ENCODE peak calls at places on chromosome 10, in four cellular contexts. J is keratinocyte, C is AG04450, T is brain microvascular endothelial cell. V is an unnamed sample.

GRCh38 chr10:338176-339037 is 203.2 kb downstream of the ZMYND11 start:
- DNase-seq in J (peak; percentile 35), C (no peak), T (peak; percentile 36), V (no peak)

GRCh38 chr10:22334414-22335203 is 10.7 kb upstream of the SPAG6 start:
- DNase-seq in J (no peak), C (no peak), T (no peak), V (no peak)

GRCh38 chr10:130336612-130337304 is 200.6 kb downstream of the GLRX3 start:
- DNase-seq in J (no peak), C (no peak), T (no peak), V (no peak)

GRCh38 chr10:36597921-36598320 is 527.5 kb upstream of the ANKRD30A start:
- DNase-seq in J (no peak), C (no peak), T (no peak), V (no peak)

GRCh38 chr10:113735913-113736312 is 15.6 kb upstream of the PLEKHS1 start:
- DNase-seq in J (no peak), C (no peak), T (no peak), V (peak; percentile 52)

GRCh38 chr10:76324283-76324682 is 892.9 kb downstream of the LRMDA start:
- DNase-seq in J (no peak), C (no peak), T (no peak), V (peak; percentile 82)

GRCh38 chr10:4758256-4758655 is 67.8 kb upstream of the AKR1E2 start:
- DNase-seq in J (no peak), C (no peak), T (no peak), V (no peak)

GRCh38 chr10:64286533-64286932 is 765.3 kb downstream of the REEP3 start:
- DNase-seq in J (no peak), C (no peak), T (no peak), V (no peak)

GRCh38 chr10:114852197-114852596 is 30.6 kb downstream of the FHIP2A start:
- DNase-seq in J (no peak), C (no peak), T (no peak), V (no peak)

GRCh38 chr10:61000769-61001730 is 57.1 kb upstream of the RHOBTB1 start:
- DNase-seq in J (no peak), C (no peak), T (no peak), V (no peak)

GRCh38 chr10:34474060-34474376 is 341.1 kb downstream of the PARD3 start:
- DNase-seq in J (peak; percentile 28), C (peak; percentile 29), T (no peak), V (no peak)

GRCh38 chr10:33279791-33280190 is 54.7 kb downstream of the NRP1 start:
- DNase-seq in J (no peak), C (no peak), T (no peak), V (no peak)

GRCh38 chr10:104638861-104639594 is 2.1 kb upstream of the SORCS3 start:
- DNase-seq in J (no peak), C (no peak), T (no peak), V (no peak)

GRCh38 chr10:80493482-80494021 is 39.4 kb downstream of the TSPAN14 start:
- DNase-seq in J (no peak), C (no peak), T (peak; percentile 86), V (no peak)

DNA sequence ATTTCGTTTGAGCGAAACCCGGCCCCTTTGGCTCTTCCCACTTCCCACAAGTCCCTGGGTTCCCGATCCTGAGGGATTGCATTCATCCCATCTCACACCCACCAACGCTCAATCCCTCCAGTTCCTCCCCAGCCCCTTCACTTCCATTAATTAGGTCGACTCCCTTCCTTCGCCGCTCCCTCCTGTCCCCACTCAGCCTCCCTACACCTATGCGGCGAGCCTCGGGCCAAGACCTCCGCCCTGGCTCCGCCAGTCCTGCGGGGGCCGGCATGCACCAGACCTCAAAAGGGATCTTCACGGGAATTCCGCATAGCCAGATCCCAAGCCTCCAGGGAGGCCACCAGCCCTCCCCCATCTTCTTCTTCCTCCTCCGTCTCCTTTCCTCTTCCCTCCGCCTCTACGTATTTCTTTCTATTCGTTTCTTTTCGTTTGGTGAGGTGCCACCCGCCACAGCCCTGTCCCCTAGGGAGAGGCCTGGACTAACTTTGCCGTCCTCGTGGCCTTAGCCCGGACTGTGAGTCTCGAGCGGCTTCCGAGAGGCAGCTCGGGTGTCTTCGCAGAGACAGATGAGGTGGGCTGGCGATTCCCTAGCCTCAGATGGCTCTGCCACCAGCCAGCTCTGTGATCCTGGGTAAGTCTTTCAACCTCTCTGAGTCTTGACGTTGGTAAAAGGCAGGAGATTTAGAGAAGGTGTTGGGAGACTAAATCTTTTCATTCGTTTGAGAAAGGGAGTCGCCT is 8.0 kb upstream of the LBX1 start:
- DNase-seq in J (no peak), C (no peak), T (no peak), V (no peak)
- H3K4me3 ChIP-seq in J (no peak overlapping the region), C (no peak overlapping the region), T (no peak overlapping the region), V (no peak overlapping the region)

GRCh38 chr10:100349087-100349486 is 2.1 kb downstream of the SCD start:
- DNase-seq in J (no peak), C (no peak), T (no peak), V (no peak)

GRCh38 chr10:100347568-100348195 is 649 bp downstream of the SCD start:
- DNase-seq in J (no peak), C (no peak), T (no peak), V (no peak)

GRCh38 chr10:100349672-100350071 is 2.6 kb downstream of the SCD start:
- DNase-seq in J (no peak), C (no peak), T (no peak), V (no peak)

GRCh38 chr10:100346765-100347567 is at the start of gene SCD:
- DNase-seq in J (peak; percentile 84), C (peak; percentile 72), T (peak; percentile 92), V (peak; percentile 81)

DNA sequence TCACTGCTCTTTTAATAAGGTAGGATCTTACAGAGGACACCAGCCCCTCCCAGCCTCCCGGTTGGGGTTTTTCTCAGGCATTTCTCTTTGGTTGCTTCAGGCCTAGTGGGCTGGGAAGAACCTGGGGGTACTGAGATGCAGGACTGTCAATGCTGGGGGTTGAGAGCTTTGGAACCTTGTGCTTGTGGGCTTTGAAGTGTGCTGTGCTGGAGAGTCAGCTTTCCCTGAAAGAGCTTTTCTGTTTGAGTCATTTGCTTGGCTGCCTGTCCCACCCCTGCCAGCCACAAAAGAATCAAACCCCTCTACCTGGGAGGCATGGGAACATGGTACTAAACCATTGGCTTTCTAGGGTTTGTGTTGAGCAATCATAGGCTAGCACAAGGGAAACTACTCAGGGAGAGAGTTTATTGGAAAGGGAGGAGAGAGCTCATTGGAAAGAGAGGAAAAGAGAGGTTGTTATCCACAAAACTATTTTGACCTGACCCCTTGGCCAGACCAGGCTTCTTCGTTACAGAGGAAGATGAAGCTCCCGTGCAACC is 1.4 kb downstream of the SCD start:
- DNase-seq in J (no peak), C (no peak), T (no peak), V (no peak)
- H3K4me3 ChIP-seq in J (peak overlapping the region; percentile 84), C (peak overlapping the region; percentile 86), T (peak overlapping the region; percentile 95), V (peak overlapping the region; percentile 79)

GRCh38 chr10:123580426-123580825 is 85.7 kb upstream of the GPR26 start:
- DNase-seq in J (no peak), C (no peak), T (no peak), V (no peak)
- H3K4me3 ChIP-seq in J (no peak overlapping the region), C (no peak overlapping the region), T (no peak overlapping the region), V (no peak overlapping the region)

GRCh38 chr10:120456626-120457430 is at the start of gene PLPP4:
- DNase-seq in J (no peak), C (no peak), T (peak; percentile 12), V (no peak)
- H3K4me3 ChIP-seq in J (peak within 1 kb of the TSS; percentile 28), C (no peak within 1 kb of the TSS), T (peak within 1 kb of the TSS; percentile 72), V (peak within 1 kb of the TSS; percentile 48)

V was measured in LNCaP clone FGC.